ENCODE peak calls at places on chromosomes 5 and 9, in seven cellular contexts. One of them, this sample, is unnamed.

GRCh38 chr5:122915717-122916399 is 70.4 kb downstream of the SNX24 start:
- DNase-seq in pancreas: no peak
- DNase-seq in OCI-LY7: no peak
- DNase-seq in dorsolateral prefrontal cortex: no peak
- DNase-seq in H1: no peak
- DNase-seq in AG04450: no peak
- DNase-seq in stomach: no peak
- DNase-seq in this sample: no peak

GRCh38 chr5:2298746-2299145 is 416.0 kb upstream of the IRX4 start:
- DNase-seq in pancreas: no peak
- DNase-seq in OCI-LY7: no peak
- DNase-seq in dorsolateral prefrontal cortex: no peak
- DNase-seq in H1: no peak
- DNase-seq in AG04450: no peak
- DNase-seq in stomach: no peak
- DNase-seq in this sample: peak

GRCh38 chr9:135307314-135307713 is 172.3 kb upstream of the PPP1R26 start:
- DNase-seq in pancreas: peak
- DNase-seq in OCI-LY7: no peak
- DNase-seq in dorsolateral prefrontal cortex: no peak
- DNase-seq in H1: peak
- DNase-seq in AG04450: no peak
- DNase-seq in stomach: no peak
- DNase-seq in this sample: no peak

GRCh38 chr9:135474915-135475314 is 4.7 kb upstream of the PPP1R26 start:
- DNase-seq in pancreas: no peak
- DNase-seq in OCI-LY7: peak
- DNase-seq in dorsolateral prefrontal cortex: peak
- DNase-seq in H1: peak
- DNase-seq in AG04450: no peak
- DNase-seq in stomach: peak
- DNase-seq in this sample: no peak

GRCh38 chr9:99962685-99963261 is 56.3 kb downstream of the STX17 start:
- DNase-seq in pancreas: no peak
- DNase-seq in OCI-LY7: no peak
- DNase-seq in dorsolateral prefrontal cortex: no peak
- DNase-seq in H1: no peak
- DNase-seq in AG04450: no peak
- DNase-seq in stomach: no peak
- DNase-seq in this sample: no peak

GRCh38 chr5:74865799-74866652 is at the start of gene FAM169A:
- DNase-seq in pancreas: peak
- DNase-seq in OCI-LY7: no peak
- DNase-seq in dorsolateral prefrontal cortex: peak
- DNase-seq in H1: peak
- DNase-seq in AG04450: no peak
- DNase-seq in stomach: peak
- DNase-seq in this sample: no peak

GRCh38 chr9:37025381-37026084 is 8.5 kb downstream of the PAX5 start:
- DNase-seq in pancreas: no peak
- DNase-seq in OCI-LY7: no peak
- DNase-seq in dorsolateral prefrontal cortex: no peak
- DNase-seq in H1: no peak
- DNase-seq in AG04450: no peak
- DNase-seq in stomach: no peak
- DNase-seq in this sample: no peak

GRCh38 chr9:97578846-97579245 is 54.3 kb downstream of the TSTD2 start:
- DNase-seq in pancreas: no peak
- DNase-seq in OCI-LY7: no peak
- DNase-seq in dorsolateral prefrontal cortex: no peak
- DNase-seq in H1: no peak
- DNase-seq in AG04450: no peak
- DNase-seq in stomach: no peak
- DNase-seq in this sample: no peak

GRCh38 chr9:82597225-82598158 is 465.4 kb downstream of the RASEF start:
- DNase-seq in pancreas: peak
- DNase-seq in OCI-LY7: no peak
- DNase-seq in dorsolateral prefrontal cortex: no peak
- DNase-seq in H1: no peak
- DNase-seq in AG04450: no peak
- DNase-seq in stomach: peak
- DNase-seq in this sample: no peak

GRCh38 chr9:97857603-97858392 is 4.8 kb downstream of the FOXE1 start:
- DNase-seq in pancreas: no peak
- DNase-seq in OCI-LY7: no peak
- DNase-seq in dorsolateral prefrontal cortex: no peak
- DNase-seq in H1: peak
- DNase-seq in AG04450: no peak
- DNase-seq in stomach: no peak
- DNase-seq in this sample: no peak

GRCh38 chr5:155260798-155261197 is 247.2 kb downstream of the KIF4B start:
- DNase-seq in pancreas: no peak
- DNase-seq in OCI-LY7: peak
- DNase-seq in dorsolateral prefrontal cortex: peak
- DNase-seq in H1: peak
- DNase-seq in AG04450: no peak
- DNase-seq in stomach: no peak
- DNase-seq in this sample: no peak

GRCh38 chr5:36696059-36696673 is 89.8 kb downstream of the SLC1A3 start:
- DNase-seq in pancreas: peak
- DNase-seq in OCI-LY7: peak
- DNase-seq in dorsolateral prefrontal cortex: peak
- DNase-seq in H1: peak
- DNase-seq in AG04450: peak
- DNase-seq in stomach: peak
- DNase-seq in this sample: no peak

GRCh38 chr9:115921301-115921700 is 232.3 kb upstream of the PAPPA start:
- DNase-seq in pancreas: no peak
- DNase-seq in OCI-LY7: no peak
- DNase-seq in dorsolateral prefrontal cortex: no peak
- DNase-seq in H1: no peak
- DNase-seq in AG04450: no peak
- DNase-seq in stomach: no peak
- DNase-seq in this sample: no peak

GRCh38 chr9:14741369-14741768 is 18.8 kb upstream of the CER1 start:
- DNase-seq in pancreas: no peak
- DNase-seq in OCI-LY7: no peak
- DNase-seq in dorsolateral prefrontal cortex: no peak
- DNase-seq in H1: no peak
- DNase-seq in AG04450: no peak
- DNase-seq in stomach: no peak
- DNase-seq in this sample: no peak

GRCh38 chr5:126811515-126812198 is 34.7 kb downstream of the LMNB1 start:
- DNase-seq in pancreas: no peak
- DNase-seq in OCI-LY7: no peak
- DNase-seq in dorsolateral prefrontal cortex: no peak
- DNase-seq in H1: no peak
- DNase-seq in AG04450: no peak
- DNase-seq in stomach: no peak
- DNase-seq in this sample: no peak

DNA sequence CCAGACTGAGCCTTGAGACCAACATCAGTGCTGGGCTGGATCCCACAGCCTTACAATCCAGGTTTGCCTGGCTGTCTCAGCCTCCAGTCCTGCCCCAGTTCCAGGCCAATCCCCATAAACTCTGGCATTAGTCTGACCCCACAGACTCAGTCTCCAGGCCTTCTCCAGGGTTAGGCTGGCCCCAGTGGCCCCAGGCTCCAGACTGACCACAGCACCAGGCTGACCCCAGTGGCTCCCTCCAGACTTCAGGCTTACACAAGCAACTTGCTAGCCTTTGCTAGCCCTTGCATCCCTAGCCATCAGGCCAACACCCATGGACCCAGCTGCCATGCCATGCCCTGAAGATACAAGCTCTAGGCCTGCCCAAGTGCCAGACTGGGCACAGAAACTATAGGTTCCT is 1326.0 kb upstream of the C9orf72 start:
- DNase-seq in pancreas: no peak
- DNase-seq in OCI-LY7: no peak
- DNase-seq in dorsolateral prefrontal cortex: no peak
- DNase-seq in H1: no peak
- DNase-seq in AG04450: no peak
- DNase-seq in stomach: no peak
- DNase-seq in this sample: no peak
- H3K4me3 ChIP-seq in pancreas: no peak
- H3K4me3 ChIP-seq in OCI-LY7: no peak
- H3K4me3 ChIP-seq in dorsolateral prefrontal cortex: no peak
- H3K4me3 ChIP-seq in H1: no peak
- H3K4me3 ChIP-seq in AG04450: no peak
- H3K4me3 ChIP-seq in stomach: no peak
- H3K4me3 ChIP-seq in this sample: no peak

GRCh38 chr5:66843065-66843464 is 246.9 kb downstream of the MAST4 start:
- DNase-seq in pancreas: no peak
- DNase-seq in OCI-LY7: no peak
- DNase-seq in dorsolateral prefrontal cortex: no peak
- DNase-seq in H1: no peak
- DNase-seq in AG04450: no peak
- DNase-seq in stomach: no peak
- DNase-seq in this sample: no peak
- H3K27ac ChIP-seq in pancreas: no peak
- H3K27ac ChIP-seq in OCI-LY7: no peak
- H3K27ac ChIP-seq in dorsolateral prefrontal cortex: no peak
- H3K27ac ChIP-seq in H1: no peak
- H3K27ac ChIP-seq in AG04450: no peak
- H3K27ac ChIP-seq in stomach: no peak
- H3K27ac ChIP-seq in this sample: no peak

DNA sequence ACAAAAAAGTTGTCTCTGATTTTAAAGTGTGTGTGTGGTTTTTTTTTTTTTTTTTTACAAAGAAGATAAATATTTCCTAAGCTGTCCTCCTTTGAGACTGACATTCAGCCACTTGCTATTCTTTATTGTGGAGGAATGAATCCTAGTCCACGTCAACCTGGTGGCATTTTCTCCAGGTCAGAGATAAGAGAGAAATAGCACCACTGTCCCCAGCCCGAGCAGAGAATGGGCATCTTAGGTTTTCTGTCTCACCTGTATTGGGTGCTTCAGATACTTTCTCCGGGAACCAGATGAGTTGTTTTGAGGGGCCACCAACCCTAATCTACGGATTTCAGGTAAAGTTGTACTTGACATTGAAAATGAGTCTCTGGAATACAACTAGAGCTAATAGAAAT is 1.4 kb downstream of the ITGA2 start:
- DNase-seq in pancreas: no peak
- DNase-seq in OCI-LY7: no peak
- DNase-seq in dorsolateral prefrontal cortex: no peak
- DNase-seq in H1: no peak
- DNase-seq in AG04450: no peak
- DNase-seq in stomach: no peak
- DNase-seq in this sample: no peak
- H3K4me3 ChIP-seq in pancreas: peak
- H3K4me3 ChIP-seq in OCI-LY7: no peak
- H3K4me3 ChIP-seq in dorsolateral prefrontal cortex: peak
- H3K4me3 ChIP-seq in H1: peak
- H3K4me3 ChIP-seq in AG04450: peak
- H3K4me3 ChIP-seq in stomach: peak
- H3K4me3 ChIP-seq in this sample: peak

DNA sequence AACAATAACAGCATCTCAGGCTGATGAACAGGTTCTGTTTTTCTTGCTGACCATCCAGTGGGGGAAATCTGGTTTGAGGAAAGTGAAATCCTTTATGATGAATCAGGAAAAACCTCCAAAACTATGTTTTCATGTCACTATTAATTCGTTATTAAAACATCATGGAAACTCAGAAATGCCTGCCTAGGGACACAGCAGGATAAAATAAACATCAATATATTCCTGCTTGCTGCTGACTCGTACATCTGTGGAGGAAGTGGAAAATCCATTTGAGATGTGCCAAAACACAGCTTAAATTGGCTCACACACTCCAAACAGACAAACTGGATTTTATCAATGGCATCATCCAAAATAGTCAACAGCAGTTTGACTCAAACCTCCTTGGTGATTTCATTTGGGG is 53.0 kb downstream of the TEK start:
- DNase-seq in pancreas: no peak
- DNase-seq in OCI-LY7: no peak
- DNase-seq in dorsolateral prefrontal cortex: no peak
- DNase-seq in H1: no peak
- DNase-seq in AG04450: peak
- DNase-seq in stomach: no peak
- DNase-seq in this sample: no peak
- H3K27ac ChIP-seq in pancreas: no peak
- H3K27ac ChIP-seq in OCI-LY7: no peak
- H3K27ac ChIP-seq in dorsolateral prefrontal cortex: no peak
- H3K27ac ChIP-seq in H1: no peak
- H3K27ac ChIP-seq in AG04450: no peak
- H3K27ac ChIP-seq in stomach: no peak
- H3K27ac ChIP-seq in this sample: no peak

DNA sequence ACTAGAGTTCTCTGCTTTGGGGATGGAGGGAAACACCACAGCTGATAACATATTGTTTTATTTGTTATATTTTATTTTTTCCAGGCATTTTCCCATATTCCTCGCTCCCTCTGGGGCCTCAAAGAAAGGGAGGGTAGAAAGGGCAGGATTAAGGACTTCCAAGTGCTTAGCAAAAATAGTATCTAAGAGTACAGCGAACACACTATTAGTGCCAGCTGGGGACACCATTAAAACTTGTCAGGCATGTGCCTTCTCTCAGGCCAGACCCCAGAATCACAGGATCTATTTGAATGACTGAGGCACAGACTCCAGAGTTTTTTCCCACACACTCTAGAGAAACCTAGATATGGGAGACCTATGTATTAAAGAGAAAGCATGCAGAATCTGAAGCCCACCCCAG is 451.0 kb upstream of the TRPC7 start:
- DNase-seq in pancreas: no peak
- DNase-seq in OCI-LY7: no peak
- DNase-seq in dorsolateral prefrontal cortex: no peak
- DNase-seq in H1: no peak
- DNase-seq in AG04450: no peak
- DNase-seq in stomach: no peak
- DNase-seq in this sample: no peak
- H3K4me3 ChIP-seq in pancreas: no peak
- H3K4me3 ChIP-seq in OCI-LY7: no peak
- H3K4me3 ChIP-seq in dorsolateral prefrontal cortex: no peak
- H3K4me3 ChIP-seq in H1: no peak
- H3K4me3 ChIP-seq in AG04450: no peak
- H3K4me3 ChIP-seq in stomach: no peak
- H3K4me3 ChIP-seq in this sample: no peak

This sample was measured in coronary artery.